ENCODE peak calls at places on chromosomes 5 and 9, in four cellular contexts. One of them, this sample, is unnamed.
A peak's percentile ranks its signal among the peaks of the same experiment; 100 is the strongest.

GRCh38 chr9:89154651-89155336 is 23.8 kb downstream of the SHC3 start:
- DNase-seq in neural progenitor cell: no peak
- DNase-seq in GM23248: peak; percentile 91
- DNase-seq in PC-9: peak; percentile 43
- DNase-seq in this sample: no peak

GRCh38 chr5:173849908-173850307 is 38.2 kb upstream of the CPEB4 start:
- DNase-seq in GM23248: no peak
- DNase-seq in neural progenitor cell: no peak
- DNase-seq in PC-9: no peak
- DNase-seq in this sample: no peak

GRCh38 chr9:129597355-129598088 is 23.4 kb downstream of the C9orf50 start:
- DNase-seq in GM23248: peak; percentile 80
- DNase-seq in neural progenitor cell: peak; percentile 93
- DNase-seq in PC-9: peak; percentile 77
- DNase-seq in this sample: peak; percentile 66

GRCh38 chr9:90868555-90868954 is 66.9 kb downstream of the SYK start:
- DNase-seq in GM23248: no peak
- DNase-seq in PC-9: no peak
- DNase-seq in neural progenitor cell: no peak
- DNase-seq in this sample: no peak

GRCh38 chr5:139390639-139391569 is 1.2 kb upstream of the MZB1 start:
- DNase-seq in neural progenitor cell: no peak
- DNase-seq in PC-9: no peak
- DNase-seq in GM23248: no peak
- DNase-seq in this sample: no peak

GRCh38 chr5:93681432-93681831 is 60.0 kb downstream of the POU5F2 start:
- DNase-seq in PC-9: no peak
- DNase-seq in GM23248: peak; percentile 28
- DNase-seq in neural progenitor cell: no peak
- DNase-seq in this sample: no peak

GRCh38 chr5:57209316-57210040 is 35.6 kb downstream of the GPBP1 start:
- DNase-seq in GM23248: peak; percentile 34
- DNase-seq in neural progenitor cell: peak; percentile 6
- DNase-seq in PC-9: no peak
- DNase-seq in this sample: no peak

GRCh38 chr5:138077064-138077696 is 6.7 kb upstream of the WNT8A start:
- DNase-seq in neural progenitor cell: peak; percentile 84
- DNase-seq in GM23248: peak; percentile 75
- DNase-seq in PC-9: peak; percentile 56
- DNase-seq in this sample: peak; percentile 67

GRCh38 chr9:70479880-70480291 is 65.4 kb upstream of the KLF9 start:
- DNase-seq in PC-9: peak; percentile 66
- DNase-seq in GM23248: peak; percentile 63
- DNase-seq in neural progenitor cell: peak; percentile 20
- DNase-seq in this sample: peak; percentile 46

GRCh38 chr9:129332581-129332980 is 154.5 kb upstream of the IER5L start:
- DNase-seq in GM23248: no peak
- DNase-seq in PC-9: no peak
- DNase-seq in neural progenitor cell: no peak
- DNase-seq in this sample: no peak

GRCh38 chr9:131197160-131197911 is 72.0 kb downstream of the NUP214 start:
- DNase-seq in GM23248: no peak
- DNase-seq in PC-9: no peak
- DNase-seq in neural progenitor cell: no peak
- DNase-seq in this sample: no peak

GRCh38 chr9:129735546-129735945 is 17.3 kb downstream of the PTGES start:
- DNase-seq in PC-9: no peak
- DNase-seq in GM23248: no peak
- DNase-seq in neural progenitor cell: no peak
- DNase-seq in this sample: no peak

GRCh38 chr5:140966293-140967225 is at the start of gene PCDHAC2:
- DNase-seq in PC-9: peak; percentile 65
- DNase-seq in neural progenitor cell: peak; percentile 82
- DNase-seq in GM23248: peak; percentile 26
- DNase-seq in this sample: peak; percentile 83

GRCh38 chr5:131795128-131795719 is 1.6 kb downstream of the FNIP1 start:
- DNase-seq in PC-9: no peak
- DNase-seq in neural progenitor cell: no peak
- DNase-seq in GM23248: peak; percentile 23
- DNase-seq in this sample: no peak

GRCh38 chr5:61479850-61480614 is 148.0 kb downstream of the ZSWIM6 start:
- DNase-seq in neural progenitor cell: no peak
- DNase-seq in PC-9: no peak
- DNase-seq in GM23248: no peak
- DNase-seq in this sample: no peak

GRCh38 chr9:122398371-122398924 is 27.6 kb downstream of the PTGS1 start:
- DNase-seq in PC-9: no peak
- DNase-seq in GM23248: no peak
- DNase-seq in neural progenitor cell: no peak
- DNase-seq in this sample: no peak

GRCh38 chr5:32720295-32720694 is 9.2 kb downstream of the NPR3 start:
- DNase-seq in PC-9: no peak
- DNase-seq in neural progenitor cell: no peak
- DNase-seq in GM23248: no peak
- DNase-seq in this sample: no peak

GRCh38 chr9:72315089-72315509 is 49.9 kb downstream of the ZFAND5 start:
- DNase-seq in PC-9: peak; percentile 72
- DNase-seq in GM23248: peak; percentile 67
- DNase-seq in neural progenitor cell: peak; percentile 9
- DNase-seq in this sample: peak; percentile 27

GRCh38 chr9:2336055-2336454 is 285.5 kb upstream of the VLDLR start:
- DNase-seq in neural progenitor cell: no peak
- DNase-seq in PC-9: no peak
- DNase-seq in GM23248: peak; percentile 20
- DNase-seq in this sample: no peak

GRCh38 chr9:129383005-129383414 is 204.9 kb upstream of the IER5L start:
- DNase-seq in neural progenitor cell: no peak
- DNase-seq in GM23248: peak; percentile 42
- DNase-seq in PC-9: peak; percentile 83
- DNase-seq in this sample: peak; percentile 59

GRCh38 chr9:128895556-128895955 is 13.6 kb downstream of the LRRC8A start:
- DNase-seq in PC-9: no peak
- DNase-seq in neural progenitor cell: peak; percentile 43
- DNase-seq in GM23248: no peak
- DNase-seq in this sample: no peak

GRCh38 chr5:149438711-149439132 is 59.6 kb upstream of the IL17B start:
- DNase-seq in neural progenitor cell: no peak
- DNase-seq in GM23248: no peak
- DNase-seq in PC-9: no peak
- DNase-seq in this sample: no peak

GRCh38 chr5:6134281-6134680 is 244.1 kb downstream of the MED10 start:
- DNase-seq in GM23248: no peak
- DNase-seq in PC-9: no peak
- DNase-seq in neural progenitor cell: no peak
- DNase-seq in this sample: no peak

GRCh38 chr5:170522211-170523128 is 18.6 kb downstream of the KCNIP1 start:
- DNase-seq in neural progenitor cell: no peak
- DNase-seq in GM23248: peak; percentile 86
- DNase-seq in PC-9: peak; percentile 20
- DNase-seq in this sample: no peak

GRCh38 chr5:68445257-68446069 is 229.9 kb downstream of the PIK3R1 start:
- DNase-seq in PC-9: no peak
- DNase-seq in GM23248: no peak
- DNase-seq in neural progenitor cell: no peak
- DNase-seq in this sample: no peak

GRCh38 chr5:169265888-169266287 is 35.1 kb downstream of the SLIT3 start:
- DNase-seq in GM23248: peak; percentile 34
- DNase-seq in neural progenitor cell: peak; percentile 8
- DNase-seq in PC-9: no peak
- DNase-seq in this sample: no peak

GRCh38 chr9:29322240-29322639 is 1749.0 kb upstream of the C9orf72 start:
- DNase-seq in neural progenitor cell: no peak
- DNase-seq in GM23248: no peak
- DNase-seq in PC-9: no peak
- DNase-seq in this sample: no peak

GRCh38 chr5:169165052-169165451 is 135.9 kb downstream of the SLIT3 start:
- DNase-seq in PC-9: no peak
- DNase-seq in GM23248: no peak
- DNase-seq in neural progenitor cell: no peak
- DNase-seq in this sample: no peak

GRCh38 chr5:50958852-50959457 is 292.5 kb downstream of the PARP8 start:
- DNase-seq in PC-9: peak; percentile 11
- DNase-seq in neural progenitor cell: peak; percentile 54
- DNase-seq in GM23248: peak; percentile 70
- DNase-seq in this sample: no peak

GRCh38 chr5:55220433-55221185 is 6.5 kb downstream of the MCIDAS start:
- DNase-seq in neural progenitor cell: peak; percentile 67
- DNase-seq in GM23248: peak; percentile 58
- DNase-seq in PC-9: no peak
- DNase-seq in this sample: peak; percentile 82

GRCh38 chr5:83564069-83564749 is 92.7 kb downstream of the VCAN start:
- DNase-seq in neural progenitor cell: peak; percentile 50
- DNase-seq in PC-9: no peak
- DNase-seq in GM23248: peak; percentile 58
- DNase-seq in this sample: no peak

GRCh38 chr9:118009585-118009984 is 305.4 kb downstream of the TLR4 start:
- DNase-seq in PC-9: no peak
- DNase-seq in GM23248: no peak
- DNase-seq in neural progenitor cell: peak; percentile 6
- DNase-seq in this sample: peak; percentile 34

DNA sequence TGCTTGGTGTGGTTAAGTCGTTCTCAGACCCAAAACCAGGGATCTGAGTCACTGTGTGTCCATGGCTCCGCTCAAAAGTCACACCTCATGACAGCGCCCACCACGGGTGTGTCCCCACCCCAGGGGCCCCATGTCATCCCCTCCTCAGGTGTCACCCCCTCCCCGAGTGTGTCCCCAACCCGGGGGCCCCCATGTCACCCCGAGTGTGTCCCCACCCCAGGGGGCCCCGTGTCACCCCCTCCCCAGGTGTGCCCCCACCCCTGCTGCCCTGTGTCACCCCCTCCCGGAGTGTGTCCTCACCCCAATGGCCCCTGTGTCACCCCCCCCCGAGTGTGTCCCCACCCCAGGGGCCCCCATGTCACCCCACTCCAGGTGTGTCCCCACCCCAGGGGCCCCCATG is 5.1 kb downstream of the LRRC14B start:
- DNase-seq in GM23248: no peak
- DNase-seq in PC-9: no peak
- DNase-seq in neural progenitor cell: no peak
- DNase-seq in this sample: no peak
- H4K20me1 ChIP-seq in GM23248: no peaks in the 10 kb centered on the region
- H4K20me1 ChIP-seq in PC-9: peaks cover 20% of the 10 kb centered on the region
- H4K20me1 ChIP-seq in neural progenitor cell: peaks cover 21% of the 10 kb centered on the region
- H4K20me1 ChIP-seq in this sample: no peaks in the 10 kb centered on the region

GRCh38 chr5:151219789-151220188 is 4.1 kb downstream of the CCDC69 start:
- DNase-seq in PC-9: no peak
- DNase-seq in GM23248: no peak
- DNase-seq in neural progenitor cell: no peak
- DNase-seq in this sample: no peak
- H4K20me1 ChIP-seq in PC-9: no peaks in the 10 kb centered on the region
- H4K20me1 ChIP-seq in GM23248: no peaks in the 10 kb centered on the region
- H4K20me1 ChIP-seq in neural progenitor cell: peaks cover 3% of the 10 kb centered on the region
- H4K20me1 ChIP-seq in this sample: no peaks in the 10 kb centered on the region

GRCh38 chr5:14216902-14217301 is 73.8 kb downstream of the TRIO start:
- DNase-seq in PC-9: no peak
- DNase-seq in neural progenitor cell: peak; percentile 49
- DNase-seq in GM23248: no peak
- DNase-seq in this sample: peak; percentile 80
- H4K20me1 ChIP-seq in PC-9: peaks cover 15% of the 10 kb centered on the region
- H4K20me1 ChIP-seq in neural progenitor cell: peaks cover 98% of the 10 kb centered on the region
- H4K20me1 ChIP-seq in GM23248: peaks cover 48% of the 10 kb centered on the region
- H4K20me1 ChIP-seq in this sample: no peaks in the 10 kb centered on the region

GRCh38 chr5:66351822-66352221 is 207.7 kb downstream of the SREK1 start:
- DNase-seq in PC-9: no peak
- DNase-seq in GM23248: no peak
- DNase-seq in neural progenitor cell: no peak
- DNase-seq in this sample: no peak
- H4K20me1 ChIP-seq in PC-9: no peaks in the 10 kb centered on the region
- H4K20me1 ChIP-seq in GM23248: no peaks in the 10 kb centered on the region
- H4K20me1 ChIP-seq in neural progenitor cell: no peaks in the 10 kb centered on the region
- H4K20me1 ChIP-seq in this sample: no peaks in the 10 kb centered on the region

GRCh38 chr9:125183561-125183960 is 6.0 kb downstream of the PPP6C start:
- DNase-seq in GM23248: no peak
- DNase-seq in PC-9: no peak
- DNase-seq in neural progenitor cell: no peak
- DNase-seq in this sample: no peak
- H4K20me1 ChIP-seq in GM23248: no peaks in the 10 kb centered on the region
- H4K20me1 ChIP-seq in PC-9: peaks cover 40% of the 10 kb centered on the region
- H4K20me1 ChIP-seq in neural progenitor cell: peaks cover 54% of the 10 kb centered on the region
- H4K20me1 ChIP-seq in this sample: no peaks in the 10 kb centered on the region

GRCh38 chr9:127539259-127539981 is 72.7 kb upstream of the STXBP1 start:
- DNase-seq in neural progenitor cell: no peak
- DNase-seq in PC-9: no peak
- DNase-seq in GM23248: peak; percentile 70
- DNase-seq in this sample: no peak
- H4K20me1 ChIP-seq in neural progenitor cell: peaks cover 16% of the 10 kb centered on the region
- H4K20me1 ChIP-seq in PC-9: peaks cover 61% of the 10 kb centered on the region
- H4K20me1 ChIP-seq in GM23248: no peaks in the 10 kb centered on the region
- H4K20me1 ChIP-seq in this sample: no peaks in the 10 kb centered on the region

GRCh38 chr9:38058452-38059232 is 10.4 kb downstream of the SHB start:
- DNase-seq in neural progenitor cell: no peak
- DNase-seq in PC-9: no peak
- DNase-seq in GM23248: no peak
- DNase-seq in this sample: no peak

GRCh38 chr9:38060688-38061087 is 8.3 kb downstream of the SHB start:
- DNase-seq in neural progenitor cell: no peak
- DNase-seq in GM23248: no peak
- DNase-seq in PC-9: no peak
- DNase-seq in this sample: no peak

GRCh38 chr9:38059233-38059936 is 9.6 kb downstream of the SHB start:
- DNase-seq in neural progenitor cell: no peak
- DNase-seq in GM23248: peak; percentile 41
- DNase-seq in PC-9: no peak
- DNase-seq in this sample: no peak

GRCh38 chr9:38054653-38055052 is 14.4 kb downstream of the SHB start:
- DNase-seq in PC-9: no peak
- DNase-seq in neural progenitor cell: no peak
- DNase-seq in GM23248: no peak
- DNase-seq in this sample: no peak

GRCh38 chr9:38057416-38058195 is 11.4 kb downstream of the SHB start:
- DNase-seq in GM23248: no peak
- DNase-seq in neural progenitor cell: peak; percentile 44
- DNase-seq in PC-9: no peak
- DNase-seq in this sample: no peak
- H4K20me1 ChIP-seq in GM23248: no peaks in the 10 kb centered on the region
- H4K20me1 ChIP-seq in neural progenitor cell: no peaks in the 10 kb centered on the region
- H4K20me1 ChIP-seq in PC-9: peaks cover 23% of the 10 kb centered on the region
- H4K20me1 ChIP-seq in this sample: no peaks in the 10 kb centered on the region

DNA sequence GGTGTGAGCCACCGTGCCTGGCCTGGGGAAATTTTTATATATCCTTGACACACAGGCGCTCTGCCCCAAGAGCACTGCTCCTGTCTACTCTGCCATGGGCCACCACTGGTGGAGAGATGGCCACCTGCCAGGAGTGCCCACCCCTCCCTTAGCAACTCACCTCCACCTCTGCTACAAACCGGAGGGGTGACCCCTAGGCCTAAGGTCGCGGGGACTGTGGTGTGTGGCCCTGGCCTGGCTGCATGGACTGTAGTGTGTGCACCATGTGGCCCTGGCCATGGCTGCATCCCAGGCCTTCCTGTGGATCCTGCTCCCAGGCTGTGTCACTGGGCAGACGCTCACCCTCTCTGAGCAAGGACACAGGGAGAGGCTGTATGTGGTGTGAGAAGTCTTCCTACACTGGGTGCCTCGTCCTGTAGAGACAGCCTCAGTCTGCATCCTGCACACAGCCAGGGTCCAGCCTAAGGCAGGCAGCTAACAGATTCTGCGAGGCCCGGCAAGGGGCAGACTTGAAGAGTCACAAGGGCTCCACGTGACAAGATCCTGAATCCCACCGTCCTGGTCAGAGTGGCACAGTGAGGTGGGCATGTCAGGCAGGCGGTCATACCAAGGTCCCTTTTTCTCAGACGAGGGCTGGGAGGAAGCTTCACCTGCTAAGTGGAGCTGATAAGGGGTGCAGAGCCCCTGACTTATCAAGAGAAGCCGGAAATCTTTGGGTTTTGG is 10.3 kb downstream of the NINJ1 start:
- DNase-seq in GM23248: no peak
- DNase-seq in neural progenitor cell: no peak
- DNase-seq in PC-9: no peak
- DNase-seq in this sample: peak; percentile 12
- H4K20me1 ChIP-seq in GM23248: no peaks in the 10 kb centered on the region
- H4K20me1 ChIP-seq in neural progenitor cell: no peaks in the 10 kb centered on the region
- H4K20me1 ChIP-seq in PC-9: peaks cover 2% of the 10 kb centered on the region
- H4K20me1 ChIP-seq in this sample: no peaks in the 10 kb centered on the region

This sample was measured in H9.